ENCODE peak calls at places on chromosomes 12 and 14, in seven cellular contexts. D is A549, H is WTC11, R is neural crest cell, W is tibial nerve, E is AG04449, Q is progenitor cell of endocrine pancreas. O is an unnamed sample.

GRCh38 chr12:67382206-67382871 is 113.2 kb downstream of the CAND1 start:
- DNase-seq in D (no peak), H (no peak), R (no peak), W (no peak), E (no peak), Q (no peak), O (no peak)

GRCh38 chr12:121467638-121468403 is 67.9 kb downstream of the RNF34 start:
- DNase-seq in D (peak), H (peak), R (peak), W (no peak), E (no peak), Q (peak), O (no peak)

GRCh38 chr12:10701226-10701681 is 21.9 kb downstream of the YBX3 start:
- DNase-seq in D (no peak), H (no peak), R (no peak), W (no peak), E (no peak), Q (no peak), O (no peak)

GRCh38 chr12:83465632-83466031 is 778.9 kb downstream of the TMTC2 start:
- DNase-seq in D (no peak), H (no peak), R (no peak), W (no peak), E (no peak), Q (no peak), O (no peak)

GRCh38 chr12:110766311-110767154 is 23.8 kb upstream of the PPP1CC start:
- DNase-seq in D (no peak), H (no peak), R (no peak), W (no peak), E (no peak), Q (no peak), O (no peak)

GRCh38 chr12:1932264-1932777 is 13.9 kb upstream of the CACNA2D4 start:
- DNase-seq in D (no peak), H (no peak), R (no peak), W (no peak), E (no peak), Q (no peak), O (no peak)

GRCh38 chr12:76030378-76031080 is 1.0 kb downstream of the PHLDA1 start:
- DNase-seq in D (no peak), H (peak), R (peak), W (no peak), E (no peak), Q (peak), O (no peak)

GRCh38 chr12:87405918-87406317 is 623.3 kb downstream of the C12orf50 start:
- DNase-seq in D (no peak), H (no peak), R (no peak), W (no peak), E (no peak), Q (no peak), O (no peak)

GRCh38 chr12:105562727-105563072 is 232.2 kb downstream of the C12orf75 start:
- DNase-seq in D (peak), H (no peak), R (no peak), W (no peak), E (no peak), Q (no peak), O (no peak)

GRCh38 chr12:56134897-56135296 is 6.8 kb downstream of the ESYT1 start:
- DNase-seq in D (no peak), H (no peak), R (no peak), W (no peak), E (no peak), Q (no peak), O (no peak)

GRCh38 chr12:51662728-51663154 is 71.7 kb downstream of the SCN8A start:
- DNase-seq in D (no peak), H (no peak), R (no peak), W (no peak), E (no peak), Q (no peak), O (no peak)

GRCh38 chr12:97968641-97969171 is 506.1 kb downstream of the RMST start:
- DNase-seq in D (no peak), H (no peak), R (no peak), W (no peak), E (no peak), Q (no peak), O (no peak)

GRCh38 chr12:55933158-55933798 is 2.3 kb downstream of the DGKA start:
- DNase-seq in D (peak), H (no peak), R (no peak), W (no peak), E (no peak), Q (no peak), O (no peak)

DNA sequence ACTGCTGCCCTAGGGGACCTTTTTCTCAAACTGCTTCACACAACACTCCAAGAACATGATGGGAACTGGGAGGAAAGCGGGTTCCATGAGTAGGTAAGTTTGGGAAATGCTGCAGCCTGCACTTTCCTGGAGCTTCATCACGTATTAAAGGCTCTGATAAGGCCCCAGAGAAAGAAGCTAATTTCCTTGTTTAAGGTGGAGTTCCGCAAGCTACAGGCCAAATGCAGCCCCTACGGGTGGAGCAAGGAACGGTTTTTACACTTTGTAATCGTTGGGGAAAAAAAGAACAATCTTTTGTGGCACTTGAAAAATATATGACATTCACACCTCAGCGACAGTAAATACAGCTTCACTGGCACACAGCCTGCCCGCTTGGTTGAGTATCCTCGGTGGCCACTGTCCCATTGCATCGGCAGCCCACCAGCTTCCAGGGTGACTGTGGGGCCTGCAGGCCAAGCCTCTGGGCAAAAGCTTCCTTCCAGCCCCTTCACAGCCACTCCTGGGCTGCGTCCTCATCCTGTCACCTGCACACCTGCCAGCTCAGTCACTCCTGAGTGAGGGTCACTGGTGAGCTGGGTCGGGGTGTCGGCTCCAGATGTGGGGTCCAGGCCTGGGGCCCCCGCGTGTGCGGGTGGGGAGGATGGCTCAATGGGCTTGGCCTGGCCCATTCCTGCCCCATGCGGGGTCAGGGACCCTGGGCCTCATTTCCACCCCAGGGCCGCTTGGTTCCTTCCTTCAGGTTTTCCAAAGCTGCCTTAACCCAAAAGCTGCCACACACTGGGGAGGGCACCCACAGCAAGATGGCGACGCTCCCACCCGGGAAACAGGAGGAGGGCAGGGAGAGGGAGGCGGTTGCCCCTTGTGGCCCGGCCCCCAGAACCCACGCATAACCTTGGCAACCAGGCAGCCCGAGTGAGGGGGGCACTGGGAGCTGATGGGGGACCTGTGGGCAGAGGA is 2.4 kb downstream of the AMN start:
- DNase-seq in D (no peak), H (no peak), R (no peak), W (no peak), E (no peak), Q (no peak), O (no peak)
- TF ChIP-seq CTCF in D (no peak), H (no peak), R (peak), W (no peak), E (no peak), Q (peak), O (peak)

GRCh38 chr14:104968153-104968527 is 10.0 kb downstream of the AHNAK2 start:
- DNase-seq in D (peak), H (peak), R (no peak), W (peak), E (no peak), Q (no peak), O (no peak)

GRCh38 chr14:104970231-104971068 is 7.7 kb downstream of the AHNAK2 start:
- DNase-seq in D (peak), H (no peak), R (no peak), W (peak), E (no peak), Q (no peak), O (no peak)

GRCh38 chr14:104969741-104970230 is 8.4 kb downstream of the AHNAK2 start:
- DNase-seq in D (no peak), H (no peak), R (no peak), W (no peak), E (no peak), Q (no peak), O (no peak)

GRCh38 chr14:104967414-104968152 is 10.6 kb downstream of the AHNAK2 start:
- DNase-seq in D (no peak), H (peak), R (no peak), W (no peak), E (no peak), Q (no peak), O (no peak)

GRCh38 chr14:104968541-104969401 is 9.4 kb downstream of the AHNAK2 start:
- DNase-seq in D (peak), H (no peak), R (no peak), W (no peak), E (no peak), Q (no peak), O (no peak)
- TF ChIP-seq CTCF in D (peak), H (no peak), R (no peak), W (no peak), E (no peak), Q (no peak), O (peak)

GRCh38 chr14:97976861-97977260 is 1179.7 kb downstream of the VRK1 start:
- DNase-seq in D (no peak), H (no peak), R (no peak), W (no peak), E (no peak), Q (no peak), O (no peak)

GRCh38 chr14:97975960-97976359 is 1178.8 kb downstream of the VRK1 start:
- DNase-seq in D (no peak), H (no peak), R (no peak), W (no peak), E (no peak), Q (no peak), O (no peak)

GRCh38 chr14:97977711-97978261 is 1180.6 kb downstream of the VRK1 start:
- DNase-seq in D (no peak), H (peak), R (no peak), W (peak), E (no peak), Q (no peak), O (peak)

GRCh38 chr14:97978336-97978735 is 1181.2 kb downstream of the VRK1 start:
- DNase-seq in D (peak), H (peak), R (peak), W (peak), E (no peak), Q (peak), O (no peak)
- TF ChIP-seq CTCF in D (peak), H (no peak), R (peak), W (peak), E (no peak), Q (peak), O (peak)

GRCh38 chr12:90010089-90010488 is 301.5 kb upstream of the ATP2B1 start:
- DNase-seq in D (no peak), H (no peak), R (no peak), W (no peak), E (no peak), Q (no peak), O (no peak)
- TF ChIP-seq CTCF in D (peak), H (no peak), R (peak), W (no peak), E (no peak), Q (peak), O (peak)

GRCh38 chr14:23052671-23053070 is 4.6 kb downstream of the CDH24 start:
- DNase-seq in D (no peak), H (no peak), R (no peak), W (no peak), E (no peak), Q (no peak), O (no peak)

GRCh38 chr14:23055147-23055550 is 2.2 kb downstream of the CDH24 start:
- DNase-seq in D (no peak), H (no peak), R (no peak), W (no peak), E (no peak), Q (no peak), O (no peak)

GRCh38 chr14:23053426-23053825 is 3.9 kb downstream of the CDH24 start:
- DNase-seq in D (no peak), H (no peak), R (no peak), W (no peak), E (no peak), Q (no peak), O (no peak)

GRCh38 chr14:23055621-23056256 is 1.6 kb downstream of the CDH24 start:
- DNase-seq in D (no peak), H (no peak), R (no peak), W (no peak), E (no peak), Q (no peak), O (no peak)

GRCh38 chr14:23054000-23054811 is 3.1 kb downstream of the CDH24 start:
- DNase-seq in D (no peak), H (peak), R (no peak), W (no peak), E (no peak), Q (no peak), O (no peak)
- TF ChIP-seq CTCF in D (no peak), H (no peak), R (peak), W (peak), E (peak), Q (no peak), O (peak)

DNA sequence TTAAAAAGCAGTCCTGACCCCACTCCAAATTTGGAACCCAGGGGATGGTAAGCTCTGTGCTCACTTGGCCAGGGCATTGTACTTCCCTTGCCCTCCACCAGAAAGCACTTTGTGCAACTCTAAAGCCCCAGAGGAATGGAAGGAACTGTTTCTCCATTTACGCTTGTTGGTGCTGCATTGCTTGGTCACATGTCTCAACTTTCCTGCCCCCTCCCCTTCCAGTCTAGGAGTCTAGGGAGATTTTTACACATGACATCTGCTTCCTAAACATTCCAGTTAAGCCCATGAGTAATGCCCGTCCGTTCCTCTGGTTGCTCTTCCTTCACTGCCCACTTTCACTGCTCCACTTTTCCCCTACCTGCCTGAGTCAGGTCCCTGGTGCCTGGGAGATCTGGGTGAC is 92.6 kb upstream of the MAP1LC3B2 start:
- DNase-seq in D (no peak), H (no peak), R (no peak), W (no peak), E (no peak), Q (no peak), O (no peak)
- TF ChIP-seq CTCF in D (no peak), H (no peak), R (no peak), W (no peak), E (peak), Q (no peak), O (peak)

GRCh38 chr12:14239350-14239934 is 126.0 kb upstream of the ATF7IP start:
- DNase-seq in D (no peak), H (peak), R (peak), W (no peak), E (no peak), Q (no peak), O (no peak)
- TF ChIP-seq CTCF in D (no peak), H (no peak), R (peak), W (no peak), E (no peak), Q (peak), O (peak)

GRCh38 chr12:131226345-131227265 is 272.9 kb downstream of the ADGRD1 start:
- DNase-seq in D (no peak), H (no peak), R (no peak), W (no peak), E (no peak), Q (no peak), O (peak)
- TF ChIP-seq CTCF in D (no peak), H (no peak), R (no peak), W (no peak), E (no peak), Q (no peak), O (no peak)

O was measured in chondrocyte.